ENCODE peak calls at places on chromosome 18, in nine cellular contexts. D, Y, Z, S, F, I, T, H and N are unnamed samples.

GRCh38 chr18:23977709-23978483 is 36.7 kb upstream of the TTC39C start:
- DNase-seq in D (peak), Y (no peak), Z (no peak), S (no peak), F (no peak), I (no peak), T (no peak), H (no peak), N (no peak)

GRCh38 chr18:69838620-69839411 is 108.9 kb downstream of the CD226 start:
- DNase-seq in D (no peak), Y (no peak), Z (no peak), S (no peak), F (no peak), I (peak), T (no peak), H (no peak), N (no peak)

GRCh38 chr18:7878265-7879173 is 311.4 kb downstream of the PTPRM start:
- DNase-seq in D (no peak), Y (no peak), Z (no peak), S (no peak), F (no peak), I (no peak), T (no peak), H (no peak), N (no peak)

GRCh38 chr18:38545071-38545470 is 979.5 kb upstream of the CELF4 start:
- DNase-seq in D (peak), Y (no peak), Z (no peak), S (no peak), F (peak), I (no peak), T (no peak), H (no peak), N (no peak)

GRCh38 chr18:69400976-69401474 is 337 bp downstream of the DOK6 start:
- DNase-seq in D (no peak), Y (peak), Z (no peak), S (no peak), F (peak), I (peak), T (peak), H (peak), N (no peak)

GRCh38 chr18:60040966-60041365 is 141.2 kb downstream of the PMAIP1 start:
- DNase-seq in D (no peak), Y (no peak), Z (no peak), S (no peak), F (no peak), I (no peak), T (no peak), H (no peak), N (no peak)

GRCh38 chr18:24248359-24248758 is 109.5 kb downstream of the CABYR start:
- DNase-seq in D (no peak), Y (no peak), Z (no peak), S (no peak), F (no peak), I (no peak), T (no peak), H (no peak), N (no peak)

GRCh38 chr18:24810561-24810960 is 350.1 kb downstream of the HRH4 start:
- DNase-seq in D (no peak), Y (no peak), Z (no peak), S (no peak), F (no peak), I (no peak), T (no peak), H (no peak), N (no peak)

GRCh38 chr18:10928971-10929373 is 220.4 kb downstream of the PIEZO2 start:
- DNase-seq in D (no peak), Y (no peak), Z (no peak), S (no peak), F (peak), I (no peak), T (no peak), H (no peak), N (no peak)

GRCh38 chr18:77145364-77145901 is 12.8 kb upstream of the MBP start:
- DNase-seq in D (no peak), Y (no peak), Z (no peak), S (no peak), F (no peak), I (no peak), T (peak), H (no peak), N (no peak)

GRCh38 chr18:79523221-79523737 is 127.5 kb downstream of the NFATC1 start:
- DNase-seq in D (no peak), Y (no peak), Z (no peak), S (no peak), F (peak), I (no peak), T (no peak), H (no peak), N (peak)

GRCh38 chr18:59005266-59005665 is 134.4 kb upstream of the SEC11C start:
- DNase-seq in D (peak), Y (no peak), Z (no peak), S (no peak), F (no peak), I (no peak), T (peak), H (peak), N (no peak)

GRCh38 chr18:7941533-7941932 is 374.4 kb downstream of the PTPRM start:
- DNase-seq in D (no peak), Y (peak), Z (no peak), S (no peak), F (no peak), I (peak), T (no peak), H (peak), N (no peak)

GRCh38 chr18:6271585-6271984 is 143.1 kb downstream of the L3MBTL4 start:
- DNase-seq in D (no peak), Y (no peak), Z (no peak), S (no peak), F (no peak), I (no peak), T (no peak), H (no peak), N (no peak)

GRCh38 chr18:31478688-31479087 is 19.3 kb upstream of the DSG2 start:
- DNase-seq in D (no peak), Y (no peak), Z (no peak), S (no peak), F (no peak), I (no peak), T (no peak), H (no peak), N (no peak)

GRCh38 chr18:57589162-57589561 is 2.7 kb upstream of the FECH start:
- DNase-seq in D (no peak), Y (no peak), Z (no peak), S (no peak), F (no peak), I (no peak), T (no peak), H (no peak), N (no peak)

GRCh38 chr18:8696749-8697211 is 8.6 kb upstream of the MTCL1 start:
- DNase-seq in D (peak), Y (peak), Z (peak), S (no peak), F (peak), I (peak), T (peak), H (peak), N (peak)

GRCh38 chr18:63534615-63535014 is 7.6 kb upstream of the SERPINB12 start:
- DNase-seq in D (no peak), Y (no peak), Z (no peak), S (no peak), F (no peak), I (no peak), T (no peak), H (no peak), N (no peak)

GRCh38 chr18:57801379-57802165 is 1.5 kb downstream of the ATP8B1 start:
- DNase-seq in D (peak), Y (no peak), Z (no peak), S (no peak), F (no peak), I (no peak), T (peak), H (peak), N (no peak)

GRCh38 chr18:24016643-24017042 is 2.1 kb downstream of the TTC39C start:
- DNase-seq in D (no peak), Y (no peak), Z (no peak), S (no peak), F (no peak), I (no peak), T (no peak), H (no peak), N (no peak)

GRCh38 chr18:27583021-27583420 is 397.9 kb upstream of the CHST9 start:
- DNase-seq in D (no peak), Y (no peak), Z (no peak), S (no peak), F (no peak), I (no peak), T (no peak), H (no peak), N (no peak)

GRCh38 chr18:69588301-69588700 is 187.6 kb downstream of the DOK6 start:
- DNase-seq in D (no peak), Y (no peak), Z (no peak), S (no peak), F (no peak), I (no peak), T (no peak), H (no peak), N (no peak)

GRCh38 chr18:23259701-23260661 is 124.7 kb downstream of the CABLES1 start:
- DNase-seq in D (peak), Y (peak), Z (no peak), S (no peak), F (peak), I (peak), T (peak), H (peak), N (peak)

GRCh38 chr18:56748698-56749268 is 97.6 kb downstream of the WDR7 start:
- DNase-seq in D (peak), Y (no peak), Z (no peak), S (no peak), F (peak), I (peak), T (no peak), H (no peak), N (no peak)

GRCh38 chr18:79928563-79928960 is 22.9 kb downstream of the SLC66A2 start:
- DNase-seq in D (no peak), Y (no peak), Z (no peak), S (no peak), F (no peak), I (no peak), T (no peak), H (no peak), N (no peak)

GRCh38 chr18:67916142-67916541 is 399.6 kb upstream of the DSEL start:
- DNase-seq in D (no peak), Y (no peak), Z (no peak), S (no peak), F (no peak), I (peak), T (no peak), H (no peak), N (no peak)

DNA sequence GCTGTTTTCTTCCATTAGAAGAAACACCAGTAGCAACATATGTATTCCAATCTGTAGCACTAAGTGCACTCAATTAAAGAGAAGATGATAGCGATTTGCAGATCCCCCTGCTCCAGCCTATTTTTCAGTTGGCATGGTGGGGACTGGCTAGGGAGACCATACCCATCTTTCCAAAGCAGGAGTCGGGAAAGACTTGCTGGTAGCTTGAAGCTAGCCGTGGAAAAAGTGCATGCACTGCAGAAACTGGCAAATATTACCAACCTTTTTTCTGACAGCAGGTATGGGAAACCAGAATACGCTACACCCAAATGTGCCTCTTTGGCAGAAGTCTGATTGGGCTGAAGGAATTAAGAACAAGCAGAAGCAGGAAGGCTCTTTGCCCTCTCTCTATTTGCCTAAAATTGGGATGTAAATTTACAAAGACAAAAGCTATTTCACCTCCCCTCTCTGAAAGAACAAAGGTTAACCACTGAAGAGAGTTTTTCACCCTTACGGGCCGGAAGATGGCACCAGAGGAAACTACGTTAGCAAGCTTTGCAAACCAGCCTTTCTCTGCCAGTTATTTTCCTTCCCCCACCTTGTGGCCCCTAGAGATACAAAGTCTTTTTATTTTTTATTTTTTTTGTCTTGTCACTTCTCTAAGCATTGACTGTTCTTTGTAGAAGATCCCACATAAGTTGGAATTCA is 273.1 kb downstream of the DLGAP1 start:
- DNase-seq in D (peak), Y (no peak), Z (no peak), S (no peak), F (no peak), I (no peak), T (no peak), H (no peak), N (no peak)
- TF ChIP-seq CTCF in D (peak), Y (peak), Z (no peak), S (peak), F (no peak), I (no peak), T (no peak), H (no peak), N (no peak)

DNA sequence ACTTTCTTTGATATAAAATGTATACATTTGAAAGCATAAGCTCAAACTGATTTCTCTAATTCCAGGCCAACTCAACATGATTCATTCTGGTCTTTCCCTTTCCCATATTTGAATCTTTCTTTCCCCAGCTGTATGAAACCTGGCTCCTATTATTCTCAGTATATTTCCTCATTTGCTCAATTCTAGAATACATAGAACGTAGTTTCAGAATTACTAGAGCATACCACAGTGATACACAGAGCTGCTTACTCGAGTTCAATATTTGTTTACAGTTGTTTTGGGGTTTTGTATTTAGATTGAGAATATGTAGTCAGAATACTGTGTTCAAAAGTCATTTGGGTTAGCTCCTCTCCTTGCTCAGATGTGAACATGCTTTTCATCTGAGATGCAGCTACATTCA is 43.0 kb downstream of the TNFRSF11A start:
- DNase-seq in D (no peak), Y (no peak), Z (no peak), S (no peak), F (peak), I (no peak), T (no peak), H (no peak), N (no peak)
- TF ChIP-seq CTCF in D (no peak), Y (no peak), Z (no peak), S (no peak), F (no peak), I (no peak), T (no peak), H (no peak), N (no peak)

DNA sequence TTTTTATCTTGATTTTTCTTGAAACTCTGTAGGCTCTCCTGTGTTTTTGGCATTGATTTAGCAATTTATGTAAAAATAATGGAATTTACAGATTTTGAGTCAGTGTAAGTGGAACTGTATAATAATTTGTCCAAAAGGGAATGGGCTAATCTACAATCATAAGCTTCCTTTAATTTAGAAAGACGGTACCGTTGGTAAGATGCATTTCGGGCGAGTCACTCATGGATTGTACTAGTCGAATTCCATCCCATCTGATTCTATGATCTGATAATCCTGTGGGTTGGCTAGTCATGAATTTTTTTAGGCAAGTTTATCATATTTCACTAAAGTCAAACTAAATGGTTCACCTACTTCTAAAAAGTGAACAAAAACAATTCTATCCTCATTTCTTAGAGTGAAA is 133.4 kb downstream of the ZNF407 start:
- DNase-seq in D (no peak), Y (no peak), Z (no peak), S (no peak), F (no peak), I (no peak), T (no peak), H (no peak), N (no peak)
- TF ChIP-seq CTCF in D (no peak), Y (no peak), Z (no peak), S (no peak), F (no peak), I (no peak), T (no peak), H (no peak), N (no peak)

GRCh38 chr18:5104246-5104645 is 92.8 kb downstream of the AKAIN1 start:
- DNase-seq in D (no peak), Y (no peak), Z (no peak), S (no peak), F (no peak), I (no peak), T (no peak), H (no peak), N (no peak)

GRCh38 chr18:5107990-5108389 is 89.1 kb downstream of the AKAIN1 start:
- DNase-seq in D (peak), Y (no peak), Z (no peak), S (no peak), F (no peak), I (no peak), T (no peak), H (no peak), N (no peak)

GRCh38 chr18:5103693-5104092 is 93.4 kb downstream of the AKAIN1 start:
- DNase-seq in D (no peak), Y (no peak), Z (no peak), S (no peak), F (no peak), I (no peak), T (no peak), H (no peak), N (no peak)

GRCh38 chr18:5103286-5103685 is 93.8 kb downstream of the AKAIN1 start:
- DNase-seq in D (no peak), Y (no peak), Z (no peak), S (no peak), F (no peak), I (no peak), T (no peak), H (no peak), N (no peak)

GRCh38 chr18:5106730-5107129 is 90.3 kb downstream of the AKAIN1 start:
- DNase-seq in D (no peak), Y (no peak), Z (no peak), S (no peak), F (no peak), I (no peak), T (no peak), H (no peak), N (no peak)
- TF ChIP-seq CTCF in D (peak), Y (no peak), Z (no peak), S (peak), F (peak), I (peak), T (no peak), H (no peak), N (no peak)

GRCh38 chr18:54622084-54622483 is 31.0 kb downstream of the DYNAP start:
- DNase-seq in D (no peak), Y (no peak), Z (no peak), S (no peak), F (no peak), I (no peak), T (no peak), H (no peak), N (no peak)
- TF ChIP-seq CTCF in D (no peak), Y (no peak), Z (no peak), S (no peak), F (no peak), I (no peak), T (peak), H (no peak), N (no peak)